ENCODE peak calls at places on chromosomes 16 and 17, in seven cellular contexts. One of them, this sample, is unnamed.

GRCh38 chr16:1534021-1535020 is 855 bp downstream of the TMEM204 start:
- DNase-seq in SK-N-SH: no peak
- DNase-seq in K562: no peak
- DNase-seq in H1: no peak
- DNase-seq in GM12891: no peak
- DNase-seq in GM12878: no peak
- DNase-seq in HepG2: no peak
- DNase-seq in this sample: no peak

GRCh38 chr17:39014044-39014794 is 47.0 kb upstream of the FBXO47 start:
- DNase-seq in SK-N-SH: no peak
- DNase-seq in H1: no peak
- DNase-seq in GM12878: no peak
- DNase-seq in HepG2: peak
- DNase-seq in K562: peak
- DNase-seq in GM12891: no peak
- DNase-seq in this sample: no peak

GRCh38 chr17:27464431-27464830 is 8.2 kb downstream of the KSR1 start:
- DNase-seq in K562: no peak
- DNase-seq in SK-N-SH: no peak
- DNase-seq in H1: no peak
- DNase-seq in GM12878: no peak
- DNase-seq in HepG2: no peak
- DNase-seq in GM12891: no peak
- DNase-seq in this sample: no peak

GRCh38 chr16:81004646-81005353 is 1.9 kb downstream of the CMC2 start:
- DNase-seq in GM12878: no peak
- DNase-seq in HepG2: peak
- DNase-seq in SK-N-SH: peak
- DNase-seq in GM12891: no peak
- DNase-seq in H1: no peak
- DNase-seq in K562: peak
- DNase-seq in this sample: no peak

GRCh38 chr17:67482784-67483183 is 105.7 kb downstream of the PITPNC1 start:
- DNase-seq in HepG2: no peak
- DNase-seq in SK-N-SH: no peak
- DNase-seq in H1: no peak
- DNase-seq in K562: no peak
- DNase-seq in GM12891: no peak
- DNase-seq in GM12878: no peak
- DNase-seq in this sample: no peak

GRCh38 chr17:70329751-70330150 is 160.4 kb downstream of the KCNJ2 start:
- DNase-seq in K562: no peak
- DNase-seq in GM12878: no peak
- DNase-seq in SK-N-SH: no peak
- DNase-seq in H1: no peak
- DNase-seq in HepG2: no peak
- DNase-seq in GM12891: no peak
- DNase-seq in this sample: no peak

GRCh38 chr17:16285646-16286008 is 67.6 kb downstream of the CENPV start:
- DNase-seq in GM12878: no peak
- DNase-seq in HepG2: no peak
- DNase-seq in GM12891: no peak
- DNase-seq in H1: no peak
- DNase-seq in SK-N-SH: no peak
- DNase-seq in K562: no peak
- DNase-seq in this sample: no peak

GRCh38 chr17:55645361-55645760 is 77.3 kb downstream of the TMEM100 start:
- DNase-seq in HepG2: no peak
- DNase-seq in GM12878: no peak
- DNase-seq in K562: no peak
- DNase-seq in H1: no peak
- DNase-seq in GM12891: no peak
- DNase-seq in SK-N-SH: no peak
- DNase-seq in this sample: no peak

GRCh38 chr16:69309316-69309715 is 1.8 kb upstream of the VPS4A start:
- DNase-seq in HepG2: no peak
- DNase-seq in GM12878: no peak
- DNase-seq in H1: no peak
- DNase-seq in GM12891: no peak
- DNase-seq in SK-N-SH: no peak
- DNase-seq in K562: no peak
- DNase-seq in this sample: no peak

GRCh38 chr17:50903604-50904521 is 37.7 kb upstream of the TOB1 start:
- DNase-seq in SK-N-SH: no peak
- DNase-seq in H1: no peak
- DNase-seq in HepG2: no peak
- DNase-seq in GM12878: no peak
- DNase-seq in GM12891: no peak
- DNase-seq in K562: no peak
- DNase-seq in this sample: no peak

GRCh38 chr17:35539659-35540026 is 2.2 kb upstream of the SLFN12L start:
- DNase-seq in SK-N-SH: no peak
- DNase-seq in K562: no peak
- DNase-seq in HepG2: no peak
- DNase-seq in H1: no peak
- DNase-seq in GM12891: no peak
- DNase-seq in GM12878: no peak
- DNase-seq in this sample: no peak

GRCh38 chr17:41522301-41523224 is 3.9 kb upstream of the KRT15 start:
- DNase-seq in SK-N-SH: no peak
- DNase-seq in GM12891: no peak
- DNase-seq in HepG2: no peak
- DNase-seq in GM12878: no peak
- DNase-seq in K562: no peak
- DNase-seq in H1: no peak
- DNase-seq in this sample: no peak

GRCh38 chr17:57537524-57538410 is 207.3 kb downstream of the CCDC182 start:
- DNase-seq in K562: no peak
- DNase-seq in GM12878: no peak
- DNase-seq in GM12891: peak
- DNase-seq in HepG2: peak
- DNase-seq in SK-N-SH: peak
- DNase-seq in H1: no peak
- DNase-seq in this sample: no peak

GRCh38 chr17:17151541-17151940 is 54.6 kb downstream of the PLD6 start:
- DNase-seq in GM12878: no peak
- DNase-seq in GM12891: no peak
- DNase-seq in K562: no peak
- DNase-seq in HepG2: no peak
- DNase-seq in SK-N-SH: no peak
- DNase-seq in H1: no peak
- DNase-seq in this sample: no peak

GRCh38 chr17:65553009-65553645 is 8.3 kb downstream of the AXIN2 start:
- DNase-seq in HepG2: no peak
- DNase-seq in GM12891: no peak
- DNase-seq in GM12878: no peak
- DNase-seq in H1: no peak
- DNase-seq in SK-N-SH: no peak
- DNase-seq in K562: no peak
- DNase-seq in this sample: no peak

GRCh38 chr17:74206332-74206818 is 2.9 kb downstream of the RPL38 start:
- DNase-seq in GM12891: no peak
- DNase-seq in GM12878: no peak
- DNase-seq in SK-N-SH: no peak
- DNase-seq in H1: no peak
- DNase-seq in HepG2: no peak
- DNase-seq in K562: no peak
- DNase-seq in this sample: no peak

GRCh38 chr16:77111057-77111456 is 79.9 kb upstream of the MON1B start:
- DNase-seq in GM12891: no peak
- DNase-seq in HepG2: no peak
- DNase-seq in SK-N-SH: no peak
- DNase-seq in H1: no peak
- DNase-seq in K562: no peak
- DNase-seq in GM12878: no peak
- DNase-seq in this sample: no peak

GRCh38 chr16:3149630-3150345 is 15.0 kb downstream of the ZNF213 start:
- DNase-seq in SK-N-SH: peak
- DNase-seq in GM12891: no peak
- DNase-seq in H1: peak
- DNase-seq in HepG2: no peak
- DNase-seq in GM12878: no peak
- DNase-seq in K562: peak
- DNase-seq in this sample: peak

GRCh38 chr17:13582776-13583414 is 18.8 kb downstream of the HS3ST3A1 start:
- DNase-seq in SK-N-SH: no peak
- DNase-seq in H1: no peak
- DNase-seq in HepG2: no peak
- DNase-seq in GM12891: no peak
- DNase-seq in GM12878: no peak
- DNase-seq in K562: no peak
- DNase-seq in this sample: no peak

DNA sequence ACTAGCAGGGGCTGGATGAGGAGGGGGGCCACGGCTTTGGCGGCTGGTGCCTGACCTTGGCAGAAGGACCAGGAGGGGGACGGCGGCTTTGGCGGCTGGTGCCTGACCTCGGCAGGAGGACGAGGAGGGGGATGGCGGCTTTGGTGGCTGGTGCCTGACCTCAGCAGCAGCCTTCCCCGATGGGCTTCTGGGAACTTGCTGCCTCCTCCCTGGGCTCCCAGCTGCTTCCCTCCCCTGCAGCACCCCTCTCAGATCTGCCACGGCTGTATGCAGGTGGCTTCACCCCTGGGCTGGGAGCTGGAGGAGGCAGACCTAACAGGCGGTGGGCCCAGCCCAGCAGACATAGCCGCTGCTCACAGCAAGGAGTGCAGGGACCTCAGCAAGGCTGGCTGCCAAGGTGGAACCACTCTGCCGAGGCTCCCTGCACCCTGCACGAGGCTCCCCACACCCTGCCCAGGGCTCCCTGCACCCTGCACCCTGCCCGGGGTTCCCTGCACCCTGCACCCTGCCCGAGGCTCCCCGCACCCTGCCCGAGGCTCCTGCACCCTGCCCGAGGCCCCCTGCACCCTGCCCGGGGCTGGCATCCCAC is 38.4 kb upstream of the CBFA2T3 start:
- DNase-seq in SK-N-SH: no peak
- DNase-seq in K562: no peak
- DNase-seq in GM12878: no peak
- DNase-seq in HepG2: no peak
- DNase-seq in H1: no peak
- DNase-seq in GM12891: no peak
- DNase-seq in this sample: no peak
- TF ChIP-seq TAF1 in SK-N-SH: no peak
- TF ChIP-seq TAF1 in K562: no peak
- TF ChIP-seq TAF1 in GM12878: no peak
- TF ChIP-seq TAF1 in HepG2: no peak
- TF ChIP-seq TAF1 in H1: no peak
- TF ChIP-seq TAF1 in GM12891: no peak
- TF ChIP-seq TAF1 in this sample: no peak

GRCh38 chr17:1573932-1574696 is 11.5 kb upstream of the PITPNA start:
- DNase-seq in HepG2: peak
- DNase-seq in K562: peak
- DNase-seq in GM12891: peak
- DNase-seq in H1: peak
- DNase-seq in SK-N-SH: peak
- DNase-seq in GM12878: no peak
- DNase-seq in this sample: peak
- TF ChIP-seq TAF1 in HepG2: no peak
- TF ChIP-seq TAF1 in K562: no peak
- TF ChIP-seq TAF1 in GM12891: no peak
- TF ChIP-seq TAF1 in H1: no peak
- TF ChIP-seq TAF1 in SK-N-SH: no peak
- TF ChIP-seq TAF1 in GM12878: no peak
- TF ChIP-seq TAF1 in this sample: no peak

GRCh38 chr17:47644324-47644723 is 5.4 kb upstream of the KPNB1 start:
- DNase-seq in SK-N-SH: no peak
- DNase-seq in HepG2: no peak
- DNase-seq in H1: no peak
- DNase-seq in GM12891: no peak
- DNase-seq in K562: no peak
- DNase-seq in GM12878: no peak
- DNase-seq in this sample: no peak
- TF ChIP-seq TAF1 in SK-N-SH: no peak
- TF ChIP-seq TAF1 in HepG2: no peak
- TF ChIP-seq TAF1 in H1: no peak
- TF ChIP-seq TAF1 in GM12891: no peak
- TF ChIP-seq TAF1 in K562: no peak
- TF ChIP-seq TAF1 in GM12878: no peak
- TF ChIP-seq TAF1 in this sample: no peak

GRCh38 chr17:80829166-80829813 is 162.4 kb upstream of the CHMP6 start:
- DNase-seq in SK-N-SH: no peak
- DNase-seq in HepG2: no peak
- DNase-seq in H1: no peak
- DNase-seq in GM12878: no peak
- DNase-seq in K562: no peak
- DNase-seq in GM12891: no peak
- DNase-seq in this sample: no peak

GRCh38 chr17:80826955-80827645 is 164.5 kb upstream of the CHMP6 start:
- DNase-seq in K562: no peak
- DNase-seq in GM12891: no peak
- DNase-seq in HepG2: no peak
- DNase-seq in SK-N-SH: peak
- DNase-seq in GM12878: no peak
- DNase-seq in H1: no peak
- DNase-seq in this sample: no peak

GRCh38 chr17:80826346-80826954 is 165.2 kb upstream of the CHMP6 start:
- DNase-seq in H1: no peak
- DNase-seq in SK-N-SH: no peak
- DNase-seq in GM12878: no peak
- DNase-seq in GM12891: no peak
- DNase-seq in K562: no peak
- DNase-seq in HepG2: no peak
- DNase-seq in this sample: no peak

GRCh38 chr17:80825471-80826345 is 165.9 kb upstream of the CHMP6 start:
- DNase-seq in GM12891: no peak
- DNase-seq in HepG2: no peak
- DNase-seq in SK-N-SH: no peak
- DNase-seq in H1: no peak
- DNase-seq in GM12878: no peak
- DNase-seq in K562: no peak
- DNase-seq in this sample: no peak

GRCh38 chr17:80827646-80828643 is 163.7 kb upstream of the CHMP6 start:
- DNase-seq in HepG2: no peak
- DNase-seq in GM12891: no peak
- DNase-seq in SK-N-SH: no peak
- DNase-seq in H1: peak
- DNase-seq in K562: no peak
- DNase-seq in GM12878: no peak
- DNase-seq in this sample: no peak
- TF ChIP-seq TAF1 in HepG2: no peak
- TF ChIP-seq TAF1 in GM12891: no peak
- TF ChIP-seq TAF1 in SK-N-SH: no peak
- TF ChIP-seq TAF1 in H1: no peak
- TF ChIP-seq TAF1 in K562: no peak
- TF ChIP-seq TAF1 in GM12878: no peak
- TF ChIP-seq TAF1 in this sample: no peak

GRCh38 chr16:54466233-54466632 is 179.6 kb upstream of the IRX3 start:
- DNase-seq in K562: no peak
- DNase-seq in GM12878: no peak
- DNase-seq in GM12891: no peak
- DNase-seq in H1: no peak
- DNase-seq in HepG2: no peak
- DNase-seq in SK-N-SH: no peak
- DNase-seq in this sample: no peak
- TF ChIP-seq TAF1 in K562: no peak
- TF ChIP-seq TAF1 in GM12878: no peak
- TF ChIP-seq TAF1 in GM12891: no peak
- TF ChIP-seq TAF1 in H1: no peak
- TF ChIP-seq TAF1 in HepG2: no peak
- TF ChIP-seq TAF1 in SK-N-SH: no peak
- TF ChIP-seq TAF1 in this sample: no peak

This sample was measured in GM12892.